ENCODE peak calls at places on chromosomes 16 and 17, in seven cellular contexts. S, Q, H, D, B, W and J are unnamed samples.
A peak's percentile ranks its signal among the peaks of the same experiment; 100 is the strongest.

GRCh38 chr17:38579934-38580333 is 25.8 kb downstream of the SRCIN1 start:
- DNase-seq in S (no peak), Q (peak; percentile 66), H (no peak), D (peak; percentile 43), B (no peak), W (peak; percentile 66), J (no peak)

GRCh38 chr17:34249497-34249877 is 5.6 kb upstream of the CCL2 start:
- DNase-seq in S (no peak), Q (no peak), H (no peak), D (peak; percentile 20), B (no peak), W (no peak), J (no peak)

GRCh38 chr16:27402964-27403600 is 1.1 kb downstream of the IL21R start:
- DNase-seq in S (no peak), Q (no peak), H (no peak), D (no peak), B (no peak), W (no peak), J (peak; percentile 36)

GRCh38 chr16:88066680-88067529 is 115.7 kb downstream of the BANP start:
- DNase-seq in S (no peak), Q (peak; percentile 15), H (no peak), D (no peak), B (no peak), W (no peak), J (no peak)

GRCh38 chr17:39927101-39927927 is at the start of the genes LRRC3C and ORMDL3:
- DNase-seq in S (peak; percentile 58), Q (peak; percentile 89), H (peak; percentile 97), D (peak; percentile 93), B (peak; percentile 94), W (peak; percentile 97), J (peak; percentile 96)

GRCh38 chr17:59812139-59812538 is 80.6 kb downstream of the TUBD1 start:
- DNase-seq in S (no peak), Q (no peak), H (no peak), D (no peak), B (no peak), W (no peak), J (no peak)

GRCh38 chr17:63740464-63741181 is 976 bp downstream of the STRADA start:
- DNase-seq in S (no peak), Q (no peak), H (no peak), D (peak; percentile 14), B (no peak), W (peak; percentile 6), J (no peak)

GRCh38 chr16:67426950-67427349 is 4.0 kb upstream of the HSD11B2 start:
- DNase-seq in S (no peak), Q (no peak), H (no peak), D (no peak), B (no peak), W (no peak), J (no peak)

GRCh38 chr17:40579471-40579870 is 14.2 kb upstream of the CCR7 start:
- DNase-seq in S (no peak), Q (no peak), H (no peak), D (no peak), B (no peak), W (no peak), J (no peak)

GRCh38 chr17:75850928-75851692 is 4.0 kb downstream of the WBP2 start:
- DNase-seq in S (no peak), Q (no peak), H (no peak), D (no peak), B (no peak), W (no peak), J (no peak)

GRCh38 chr17:40458001-40458791 is 14.9 kb downstream of the IGFBP4 start:
- DNase-seq in S (no peak), Q (no peak), H (no peak), D (peak; percentile 77), B (no peak), W (peak; percentile 84), J (no peak)

GRCh38 chr17:72640415-72641165 is 451.9 kb downstream of the SLC39A11 start:
- DNase-seq in S (no peak), Q (no peak), H (peak; percentile 81), D (no peak), B (no peak), W (peak; percentile 13), J (no peak)

GRCh38 chr16:19130852-19131808 is 17.4 kb downstream of the ITPRIPL2 start:
- DNase-seq in S (no peak), Q (no peak), H (peak; percentile 69), D (peak; percentile 82), B (no peak), W (peak; percentile 80), J (no peak)

GRCh38 chr16:21599994-21600773 is 807 bp downstream of the METTL9 start:
- DNase-seq in S (no peak), Q (no peak), H (no peak), D (peak; percentile 65), B (no peak), W (peak; percentile 48), J (no peak)

GRCh38 chr16:21598676-21599157 is 660 bp upstream of the METTL9 start:
- DNase-seq in S (no peak), Q (no peak), H (no peak), D (no peak), B (no peak), W (peak; percentile 37), J (no peak)

GRCh38 chr16:21602785-21603184 is 3.4 kb downstream of the METTL9 start:
- DNase-seq in S (no peak), Q (no peak), H (no peak), D (no peak), B (no peak), W (no peak), J (no peak)

GRCh38 chr16:21597571-21598030 is 1.8 kb upstream of the METTL9 start:
- DNase-seq in S (no peak), Q (no peak), H (no peak), D (no peak), B (no peak), W (no peak), J (no peak)

GRCh38 chr16:21599158-21599993 is at the start of gene METTL9:
- DNase-seq in S (peak; percentile 55), Q (peak; percentile 85), H (peak; percentile 97), D (peak; percentile 95), B (peak; percentile 94), W (peak; percentile 97), J (peak; percentile 96)
- TF ChIP-seq CTCF in S (no peak), Q (peak; percentile 27), H (peak; percentile 2), D (no peak), B (no peak), W (no peak), J (no peak)

DNA sequence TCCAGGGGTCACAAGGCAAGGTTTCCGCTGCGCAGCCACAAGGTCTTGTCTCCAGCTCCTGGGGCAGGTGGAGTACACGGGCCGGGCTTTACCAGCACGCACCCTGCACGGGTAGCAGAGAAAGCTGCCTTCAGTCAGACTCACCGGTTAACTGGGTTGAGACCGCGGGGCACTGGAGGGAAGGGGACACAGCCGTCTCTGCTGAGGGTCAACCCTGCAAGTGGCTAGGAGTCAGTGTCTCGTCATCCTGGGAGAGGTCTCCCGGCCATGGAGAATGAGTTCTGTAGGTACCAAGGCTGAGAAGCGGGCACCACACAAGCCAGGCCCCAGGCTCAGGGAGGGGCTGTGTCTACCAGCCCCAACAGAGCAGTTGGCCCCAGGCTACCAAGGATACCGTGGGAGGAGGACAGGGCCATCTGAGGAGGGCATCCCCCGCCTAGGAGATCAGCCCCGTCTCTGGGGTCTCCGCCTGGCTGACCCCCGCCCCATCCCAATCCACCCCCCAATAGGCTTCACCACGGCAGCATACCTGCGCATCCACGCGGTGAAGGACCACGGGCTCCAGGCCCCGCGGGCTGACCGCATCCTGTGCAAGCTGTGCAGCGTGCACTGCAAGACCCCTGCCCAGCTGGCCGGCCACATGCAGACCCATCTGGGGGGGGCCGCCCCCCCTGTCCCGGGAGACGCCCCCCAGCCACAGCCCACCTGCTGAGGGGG is 2.8 kb upstream of the PRRT2 start:
- DNase-seq in S (no peak), Q (no peak), H (peak; percentile 65), D (no peak), B (no peak), W (no peak), J (peak; percentile 74)
- H3K4me3 ChIP-seq in S (peak overlapping the region; percentile 89), Q (peak overlapping the region; percentile 53), H (peak overlapping the region; percentile 60), D (peak overlapping the region; percentile 52), B (no peak overlapping the region), W (no peak overlapping the region), J (peak overlapping the region; percentile 80)

GRCh38 chr16:20803192-20803560 is 3.1 kb downstream of the ERI2 start:
- DNase-seq in S (no peak), Q (no peak), H (no peak), D (no peak), B (no peak), W (no peak), J (no peak)

GRCh38 chr16:20803561-20804214 is 2.6 kb downstream of the ERI2 start:
- DNase-seq in S (no peak), Q (no peak), H (no peak), D (no peak), B (no peak), W (no peak), J (no peak)

GRCh38 chr16:20799599-20799998 is 6.7 kb downstream of the ERI2 start:
- DNase-seq in S (no peak), Q (no peak), H (no peak), D (peak; percentile 44), B (no peak), W (peak; percentile 46), J (no peak)

GRCh38 chr16:20801278-20801677 is 5.0 kb downstream of the ERI2 start:
- DNase-seq in S (no peak), Q (no peak), H (no peak), D (no peak), B (no peak), W (no peak), J (no peak)

DNA sequence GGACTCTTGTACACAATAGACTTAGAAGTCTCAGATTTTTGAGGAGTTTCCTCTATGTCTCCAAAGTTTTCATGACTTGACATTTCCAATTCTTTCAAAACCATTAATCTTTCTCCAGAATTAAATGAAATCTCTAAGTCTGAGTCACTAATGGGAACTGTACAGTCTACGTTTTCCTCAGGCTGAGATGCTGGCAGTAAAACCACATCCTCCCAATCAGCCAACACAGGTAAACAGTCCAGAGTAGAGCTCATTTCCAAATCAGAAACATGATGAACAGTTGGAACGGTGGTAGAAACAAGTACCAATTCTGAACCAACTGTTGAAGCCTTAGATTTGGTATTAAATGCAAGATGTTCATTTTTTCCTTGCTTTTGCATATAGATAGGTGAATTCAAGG is 7.9 kb downstream of the ERI2 start:
- DNase-seq in S (no peak), Q (no peak), H (no peak), D (no peak), B (no peak), W (no peak), J (no peak)
- TF ChIP-seq CTCF in S (no peak), Q (no peak), H (no peak), D (no peak), B (no peak), W (no peak), J (no peak)

GRCh38 chr16:81647527-81647926 is 131.6 kb upstream of the PLCG2 start:
- DNase-seq in S (peak; percentile 36), Q (no peak), H (no peak), D (peak; percentile 62), B (no peak), W (no peak), J (no peak)

GRCh38 chr16:81642943-81643342 is 136.1 kb upstream of the PLCG2 start:
- DNase-seq in S (no peak), Q (no peak), H (no peak), D (no peak), B (no peak), W (no peak), J (no peak)

GRCh38 chr16:81645925-81646324 is 133.2 kb upstream of the PLCG2 start:
- DNase-seq in S (no peak), Q (no peak), H (no peak), D (no peak), B (no peak), W (no peak), J (no peak)

GRCh38 chr16:81646561-81646960 is 132.5 kb upstream of the PLCG2 start:
- DNase-seq in S (no peak), Q (no peak), H (no peak), D (no peak), B (no peak), W (no peak), J (no peak)

GRCh38 chr16:81645303-81645702 is 133.8 kb upstream of the PLCG2 start:
- DNase-seq in S (no peak), Q (no peak), H (no peak), D (peak; percentile 76), B (peak; percentile 63), W (peak; percentile 83), J (peak; percentile 80)
- H3K4me3 ChIP-seq in S (no peak overlapping the region), Q (no peak overlapping the region), H (no peak overlapping the region), D (no peak overlapping the region), B (no peak overlapping the region), W (no peak overlapping the region), J (peak overlapping the region; percentile 36)